ENCODE peak calls at places on chromosomes 11 and 22, in five cellular contexts. One of them, this sample, is unnamed.

GRCh38 chr11:86996953-86997570 is 40.7 kb upstream of the TMEM135 start:
- DNase-seq in CD8-positive, alpha-beta memory T cell: no peak
- DNase-seq in brain microvascular endothelial cell: no peak
- DNase-seq in heart right ventricle: no peak
- DNase-seq in hepatocyte: no peak
- DNase-seq in this sample: no peak

GRCh38 chr22:46061124-46061410 is 84.1 kb upstream of the WNT7B start:
- DNase-seq in CD8-positive, alpha-beta memory T cell: no peak
- DNase-seq in brain microvascular endothelial cell: no peak
- DNase-seq in heart right ventricle: no peak
- DNase-seq in hepatocyte: no peak
- DNase-seq in this sample: no peak

GRCh38 chr11:134760307-134760706 is 348.3 kb upstream of the B3GAT1 start:
- DNase-seq in CD8-positive, alpha-beta memory T cell: no peak
- DNase-seq in brain microvascular endothelial cell: no peak
- DNase-seq in heart right ventricle: no peak
- DNase-seq in hepatocyte: no peak
- DNase-seq in this sample: no peak

GRCh38 chr11:105862736-105863367 is 159.2 kb downstream of the MSANTD4 start:
- DNase-seq in CD8-positive, alpha-beta memory T cell: no peak
- DNase-seq in brain microvascular endothelial cell: peak; percentile 52
- DNase-seq in heart right ventricle: no peak
- DNase-seq in hepatocyte: peak; percentile 50
- DNase-seq in this sample: no peak

GRCh38 chr22:29503811-29504372 is 23.9 kb downstream of the NEFH start:
- DNase-seq in CD8-positive, alpha-beta memory T cell: no peak
- DNase-seq in brain microvascular endothelial cell: peak; percentile 67
- DNase-seq in heart right ventricle: no peak
- DNase-seq in hepatocyte: peak; percentile 71
- DNase-seq in this sample: no peak

GRCh38 chr22:40499187-40499753 is 128.9 kb downstream of the SGSM3 start:
- DNase-seq in CD8-positive, alpha-beta memory T cell: no peak
- DNase-seq in brain microvascular endothelial cell: peak; percentile 97
- DNase-seq in heart right ventricle: no peak
- DNase-seq in hepatocyte: peak; percentile 67
- DNase-seq in this sample: peak; percentile 51

GRCh38 chr11:68300076-68300830 is 12.1 kb upstream of the LRP5 start:
- DNase-seq in CD8-positive, alpha-beta memory T cell: no peak
- DNase-seq in brain microvascular endothelial cell: no peak
- DNase-seq in heart right ventricle: no peak
- DNase-seq in hepatocyte: no peak
- DNase-seq in this sample: no peak

GRCh38 chr11:8066036-8066910 is 14.7 kb upstream of the TUB start:
- DNase-seq in CD8-positive, alpha-beta memory T cell: no peak
- DNase-seq in brain microvascular endothelial cell: no peak
- DNase-seq in heart right ventricle: no peak
- DNase-seq in hepatocyte: no peak
- DNase-seq in this sample: no peak

GRCh38 chr11:7551571-7551970 is 37.8 kb downstream of the PPFIBP2 start:
- DNase-seq in CD8-positive, alpha-beta memory T cell: no peak
- DNase-seq in brain microvascular endothelial cell: no peak
- DNase-seq in heart right ventricle: no peak
- DNase-seq in hepatocyte: no peak
- DNase-seq in this sample: no peak

GRCh38 chr11:128174465-128175101 is 412.8 kb downstream of the ETS1 start:
- DNase-seq in CD8-positive, alpha-beta memory T cell: no peak
- DNase-seq in brain microvascular endothelial cell: peak; percentile 62
- DNase-seq in heart right ventricle: no peak
- DNase-seq in hepatocyte: no peak
- DNase-seq in this sample: no peak

GRCh38 chr11:62449451-62449851 is 30.6 kb downstream of the SCGB1A1 start:
- DNase-seq in CD8-positive, alpha-beta memory T cell: no peak
- DNase-seq in brain microvascular endothelial cell: no peak
- DNase-seq in heart right ventricle: no peak
- DNase-seq in hepatocyte: no peak
- DNase-seq in this sample: no peak

GRCh38 chr11:71940561-71941219 is 11.8 kb downstream of the RNF121 start:
- DNase-seq in CD8-positive, alpha-beta memory T cell: no peak
- DNase-seq in brain microvascular endothelial cell: no peak
- DNase-seq in heart right ventricle: no peak
- DNase-seq in hepatocyte: no peak
- DNase-seq in this sample: no peak

GRCh38 chr11:65424200-65425104 is 1.9 kb downstream of the NEAT1 start:
- DNase-seq in CD8-positive, alpha-beta memory T cell: peak; percentile 44
- DNase-seq in brain microvascular endothelial cell: peak; percentile 43
- DNase-seq in heart right ventricle: peak; percentile 54
- DNase-seq in hepatocyte: no peak
- DNase-seq in this sample: no peak

GRCh38 chr11:64400096-64400495 is 41.1 kb downstream of the RPS6KA4 start:
- DNase-seq in CD8-positive, alpha-beta memory T cell: no peak
- DNase-seq in brain microvascular endothelial cell: peak; percentile 18
- DNase-seq in heart right ventricle: no peak
- DNase-seq in hepatocyte: no peak
- DNase-seq in this sample: no peak

GRCh38 chr22:26709617-26710390 is 52.4 kb downstream of the MIAT start:
- DNase-seq in CD8-positive, alpha-beta memory T cell: no peak
- DNase-seq in brain microvascular endothelial cell: peak; percentile 31
- DNase-seq in heart right ventricle: no peak
- DNase-seq in hepatocyte: no peak
- DNase-seq in this sample: no peak

GRCh38 chr22:39674536-39674935 is 104.0 kb downstream of the CACNA1I start:
- DNase-seq in CD8-positive, alpha-beta memory T cell: no peak
- DNase-seq in brain microvascular endothelial cell: no peak
- DNase-seq in heart right ventricle: no peak
- DNase-seq in hepatocyte: peak; percentile 37
- DNase-seq in this sample: no peak

GRCh38 chr22:45429921-45430775 is 16.7 kb downstream of the RIBC2 start:
- DNase-seq in CD8-positive, alpha-beta memory T cell: no peak
- DNase-seq in brain microvascular endothelial cell: no peak
- DNase-seq in heart right ventricle: no peak
- DNase-seq in hepatocyte: peak; percentile 4
- DNase-seq in this sample: no peak

GRCh38 chr11:2107521-2107920 is 31.7 kb downstream of the IGF2 start:
- DNase-seq in CD8-positive, alpha-beta memory T cell: no peak
- DNase-seq in brain microvascular endothelial cell: no peak
- DNase-seq in heart right ventricle: no peak
- DNase-seq in hepatocyte: no peak
- DNase-seq in this sample: no peak

GRCh38 chr22:44047891-44048301 is 23.8 kb downstream of the PARVB start:
- DNase-seq in CD8-positive, alpha-beta memory T cell: no peak
- DNase-seq in brain microvascular endothelial cell: no peak
- DNase-seq in heart right ventricle: no peak
- DNase-seq in hepatocyte: no peak
- DNase-seq in this sample: no peak

GRCh38 chr11:126661051-126661450 is 305.6 kb downstream of the ST3GAL4 start:
- DNase-seq in CD8-positive, alpha-beta memory T cell: no peak
- DNase-seq in brain microvascular endothelial cell: no peak
- DNase-seq in heart right ventricle: no peak
- DNase-seq in hepatocyte: no peak
- DNase-seq in this sample: no peak

GRCh38 chr11:79108851-79109250 is 332.0 kb downstream of the TENM4 start:
- DNase-seq in CD8-positive, alpha-beta memory T cell: no peak
- DNase-seq in brain microvascular endothelial cell: no peak
- DNase-seq in heart right ventricle: no peak
- DNase-seq in hepatocyte: peak; percentile 44
- DNase-seq in this sample: no peak

GRCh38 chr22:23062616-23063538 is 7.4 kb upstream of the GNAZ start:
- DNase-seq in CD8-positive, alpha-beta memory T cell: no peak
- DNase-seq in brain microvascular endothelial cell: no peak
- DNase-seq in heart right ventricle: peak; percentile 1
- DNase-seq in hepatocyte: peak; percentile 2
- DNase-seq in this sample: no peak

GRCh38 chr11:35253237-35253636 is 114.3 kb downstream of the CD44 start:
- DNase-seq in CD8-positive, alpha-beta memory T cell: no peak
- DNase-seq in brain microvascular endothelial cell: no peak
- DNase-seq in heart right ventricle: no peak
- DNase-seq in hepatocyte: no peak
- DNase-seq in this sample: no peak

GRCh38 chr11:19980388-19980787 is 179.9 kb downstream of the DBX1 start:
- DNase-seq in CD8-positive, alpha-beta memory T cell: no peak
- DNase-seq in brain microvascular endothelial cell: no peak
- DNase-seq in heart right ventricle: no peak
- DNase-seq in hepatocyte: no peak
- DNase-seq in this sample: no peak

GRCh38 chr22:46758867-46759290 is 3.6 kb upstream of the TBC1D22A start:
- DNase-seq in CD8-positive, alpha-beta memory T cell: peak; percentile 32
- DNase-seq in brain microvascular endothelial cell: peak; percentile 53
- DNase-seq in heart right ventricle: no peak
- DNase-seq in hepatocyte: peak; percentile 88
- DNase-seq in this sample: no peak

GRCh38 chr11:123381817-123382554 is 48.1 kb upstream of the GRAMD1B start:
- DNase-seq in CD8-positive, alpha-beta memory T cell: no peak
- DNase-seq in brain microvascular endothelial cell: no peak
- DNase-seq in heart right ventricle: no peak
- DNase-seq in hepatocyte: no peak
- DNase-seq in this sample: no peak

GRCh38 chr11:82996966-82997606 is 74.6 kb downstream of the RAB30 start:
- DNase-seq in CD8-positive, alpha-beta memory T cell: no peak
- DNase-seq in brain microvascular endothelial cell: no peak
- DNase-seq in heart right ventricle: no peak
- DNase-seq in hepatocyte: peak; percentile 73
- DNase-seq in this sample: no peak

GRCh38 chr22:21000215-21000986 is 1.5 kb downstream of the THAP7 start:
- DNase-seq in CD8-positive, alpha-beta memory T cell: no peak
- DNase-seq in brain microvascular endothelial cell: no peak
- DNase-seq in heart right ventricle: no peak
- DNase-seq in hepatocyte: no peak
- DNase-seq in this sample: no peak

GRCh38 chr11:47348859-47349258 is 3.6 kb downstream of the MYBPC3 start:
- DNase-seq in CD8-positive, alpha-beta memory T cell: no peak
- DNase-seq in brain microvascular endothelial cell: peak; percentile 31
- DNase-seq in heart right ventricle: no peak
- DNase-seq in hepatocyte: no peak
- DNase-seq in this sample: no peak

GRCh38 chr11:44944853-44945235 is 5.8 kb downstream of the TP53I11 start:
- DNase-seq in CD8-positive, alpha-beta memory T cell: no peak
- DNase-seq in brain microvascular endothelial cell: no peak
- DNase-seq in heart right ventricle: no peak
- DNase-seq in hepatocyte: no peak
- DNase-seq in this sample: no peak

GRCh38 chr11:44948155-44948554 is 2.5 kb downstream of the TP53I11 start:
- DNase-seq in CD8-positive, alpha-beta memory T cell: no peak
- DNase-seq in brain microvascular endothelial cell: no peak
- DNase-seq in heart right ventricle: no peak
- DNase-seq in hepatocyte: no peak
- DNase-seq in this sample: no peak

GRCh38 chr11:44945639-44946038 is 5.0 kb downstream of the TP53I11 start:
- DNase-seq in CD8-positive, alpha-beta memory T cell: no peak
- DNase-seq in brain microvascular endothelial cell: no peak
- DNase-seq in heart right ventricle: peak; percentile 70
- DNase-seq in hepatocyte: no peak
- DNase-seq in this sample: no peak

GRCh38 chr11:44946268-44946667 is 4.4 kb downstream of the TP53I11 start:
- DNase-seq in CD8-positive, alpha-beta memory T cell: no peak
- DNase-seq in brain microvascular endothelial cell: no peak
- DNase-seq in heart right ventricle: peak; percentile 76
- DNase-seq in hepatocyte: no peak
- DNase-seq in this sample: no peak

GRCh38 chr11:44947114-44947513 is 3.6 kb downstream of the TP53I11 start:
- DNase-seq in CD8-positive, alpha-beta memory T cell: no peak
- DNase-seq in brain microvascular endothelial cell: no peak
- DNase-seq in heart right ventricle: no peak
- DNase-seq in hepatocyte: no peak
- DNase-seq in this sample: no peak
- H3K27ac ChIP-seq in CD8-positive, alpha-beta memory T cell: no peak overlapping the region
- H3K27ac ChIP-seq in brain microvascular endothelial cell: no peak overlapping the region
- H3K27ac ChIP-seq in heart right ventricle: peak overlapping the region; percentile 84
- H3K27ac ChIP-seq in hepatocyte: no peak overlapping the region
- H3K27ac ChIP-seq in this sample: no peak overlapping the region

GRCh38 chr11:33388793-33389525 is 131.8 kb downstream of the HIPK3 start:
- DNase-seq in CD8-positive, alpha-beta memory T cell: no peak
- DNase-seq in brain microvascular endothelial cell: no peak
- DNase-seq in heart right ventricle: no peak
- DNase-seq in hepatocyte: no peak
- DNase-seq in this sample: no peak
- H3K27ac ChIP-seq in CD8-positive, alpha-beta memory T cell: no peak overlapping the region
- H3K27ac ChIP-seq in brain microvascular endothelial cell: no peak overlapping the region
- H3K27ac ChIP-seq in heart right ventricle: no peak overlapping the region
- H3K27ac ChIP-seq in hepatocyte: no peak overlapping the region
- H3K27ac ChIP-seq in this sample: no peak overlapping the region

GRCh38 chr11:12799373-12799835 is 125.2 kb downstream of the TEAD1 start:
- DNase-seq in CD8-positive, alpha-beta memory T cell: no peak
- DNase-seq in brain microvascular endothelial cell: no peak
- DNase-seq in heart right ventricle: no peak
- DNase-seq in hepatocyte: no peak
- DNase-seq in this sample: no peak

GRCh38 chr11:12800032-12800671 is 125.9 kb downstream of the TEAD1 start:
- DNase-seq in CD8-positive, alpha-beta memory T cell: no peak
- DNase-seq in brain microvascular endothelial cell: peak; percentile 85
- DNase-seq in heart right ventricle: no peak
- DNase-seq in hepatocyte: peak; percentile 82
- DNase-seq in this sample: peak; percentile 50

GRCh38 chr11:12802418-12803085 is 128.3 kb downstream of the TEAD1 start:
- DNase-seq in CD8-positive, alpha-beta memory T cell: no peak
- DNase-seq in brain microvascular endothelial cell: peak; percentile 79
- DNase-seq in heart right ventricle: peak; percentile 34
- DNase-seq in hepatocyte: peak; percentile 94
- DNase-seq in this sample: peak; percentile 94

GRCh38 chr11:12803086-12803826 is 129.0 kb downstream of the TEAD1 start:
- DNase-seq in CD8-positive, alpha-beta memory T cell: no peak
- DNase-seq in brain microvascular endothelial cell: no peak
- DNase-seq in heart right ventricle: no peak
- DNase-seq in hepatocyte: no peak
- DNase-seq in this sample: no peak

GRCh38 chr11:12801976-12802375 is 127.8 kb downstream of the TEAD1 start:
- DNase-seq in CD8-positive, alpha-beta memory T cell: no peak
- DNase-seq in brain microvascular endothelial cell: no peak
- DNase-seq in heart right ventricle: no peak
- DNase-seq in hepatocyte: no peak
- DNase-seq in this sample: no peak
- H3K27ac ChIP-seq in CD8-positive, alpha-beta memory T cell: no peak overlapping the region
- H3K27ac ChIP-seq in brain microvascular endothelial cell: peak overlapping the region; percentile 71
- H3K27ac ChIP-seq in heart right ventricle: no peak overlapping the region
- H3K27ac ChIP-seq in hepatocyte: peak overlapping the region; percentile 97
- H3K27ac ChIP-seq in this sample: peak overlapping the region; percentile 66

DNA sequence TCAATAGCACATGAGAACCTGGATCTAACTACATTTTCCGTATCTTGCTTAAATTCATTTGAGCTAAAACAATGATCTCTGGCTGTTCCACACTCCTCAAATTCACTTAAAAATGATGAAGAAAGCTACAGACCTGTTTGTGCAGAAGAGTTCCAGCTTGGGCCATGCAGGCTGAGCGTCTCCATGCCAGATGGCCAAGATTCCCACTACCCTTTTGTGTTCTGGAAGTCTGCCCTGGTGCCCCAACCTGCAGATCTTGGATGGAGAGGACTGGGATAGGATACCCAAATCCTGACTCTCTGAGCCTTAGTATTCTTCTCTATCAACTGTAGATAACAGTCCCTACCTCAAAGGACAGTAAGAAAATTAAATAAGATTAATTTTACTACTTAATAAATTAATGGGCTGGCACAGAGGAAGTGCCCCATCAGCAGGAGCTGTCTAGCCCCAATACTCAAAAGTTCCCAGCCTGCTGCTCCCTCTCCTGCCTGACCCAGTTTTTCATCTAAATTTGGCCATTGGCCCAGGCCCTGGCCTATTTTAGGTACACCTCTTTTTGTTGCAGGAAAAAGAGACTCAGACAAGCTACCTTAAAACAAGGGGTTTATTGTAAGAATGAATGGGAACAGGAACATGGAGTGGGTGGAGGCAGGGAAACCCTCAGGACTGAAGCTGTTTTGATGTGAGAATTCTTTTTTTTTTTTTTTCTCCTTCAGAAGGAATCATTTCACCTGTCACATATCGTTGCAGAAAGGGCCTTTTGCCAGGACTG is 81.4 kb upstream of the GRK3 start:
- DNase-seq in CD8-positive, alpha-beta memory T cell: no peak
- DNase-seq in brain microvascular endothelial cell: no peak
- DNase-seq in heart right ventricle: no peak
- DNase-seq in hepatocyte: no peak
- DNase-seq in this sample: no peak
- H3K27ac ChIP-seq in CD8-positive, alpha-beta memory T cell: no peak overlapping the region
- H3K27ac ChIP-seq in brain microvascular endothelial cell: no peak overlapping the region
- H3K27ac ChIP-seq in heart right ventricle: no peak overlapping the region
- H3K27ac ChIP-seq in hepatocyte: no peak overlapping the region
- H3K27ac ChIP-seq in this sample: no peak overlapping the region

This sample was measured in epithelial cell of prostate.